ENCODE peak calls at places on chromosomes 11 and 22, in eight cellular contexts. X, L, M, E, I, A, V and N are unnamed samples. For H3K4me1, the result is how much of the 10 kb centered on the place peaks cover.

GRCh38 chr11:34810107-34810562 is 106.0 kb downstream of the APIP start:
- DNase-seq in X (no peak), L (no peak), M (no peak), E (no peak), I (no peak), A (no peak), V (no peak), N (no peak)

GRCh38 chr11:14125529-14125928 is 163.0 kb downstream of the SPON1 start:
- DNase-seq in X (no peak), L (no peak), M (no peak), E (no peak), I (no peak), A (no peak), V (no peak), N (no peak)

GRCh38 chr11:14029971-14030531 is 67.5 kb downstream of the SPON1 start:
- DNase-seq in X (no peak), L (peak), M (no peak), E (peak), I (peak), A (no peak), V (peak), N (peak)

GRCh38 chr22:32686354-32686753 is 115.2 kb upstream of the TIMP3 start:
- DNase-seq in X (no peak), L (no peak), M (no peak), E (no peak), I (no peak), A (no peak), V (no peak), N (no peak)

GRCh38 chr11:70737816-70738630 is 339.7 kb downstream of the CTTN start:
- DNase-seq in X (no peak), L (no peak), M (no peak), E (no peak), I (no peak), A (no peak), V (no peak), N (peak)

GRCh38 chr11:5719703-5720495 is 16.3 kb upstream of the OR56B1 start:
- DNase-seq in X (no peak), L (no peak), M (no peak), E (no peak), I (no peak), A (no peak), V (no peak), N (no peak)

GRCh38 chr22:35072939-35073338 is 7.0 kb downstream of the ISX start:
- DNase-seq in X (no peak), L (no peak), M (no peak), E (peak), I (no peak), A (no peak), V (no peak), N (no peak)

GRCh38 chr11:117199061-117199915 is at the start of gene TAGLN:
- DNase-seq in X (no peak), L (peak), M (no peak), E (peak), I (peak), A (no peak), V (peak), N (peak)

GRCh38 chr22:22156716-22157499 is 87.7 kb upstream of the VPREB1 start:
- DNase-seq in X (peak), L (peak), M (peak), E (peak), I (no peak), A (peak), V (peak), N (no peak)

GRCh38 chr11:46541593-46542371 is 52.0 kb downstream of the AMBRA1 start:
- DNase-seq in X (no peak), L (peak), M (no peak), E (no peak), I (no peak), A (no peak), V (peak), N (no peak)

GRCh38 chr11:3683039-3683438 is 11.9 kb upstream of the CHRNA10 start:
- DNase-seq in X (no peak), L (no peak), M (no peak), E (no peak), I (no peak), A (no peak), V (no peak), N (no peak)

GRCh38 chr22:22748297-22748743 is 103.9 kb downstream of the GGTLC2 start:
- DNase-seq in X (no peak), L (peak), M (no peak), E (peak), I (peak), A (peak), V (peak), N (no peak)

GRCh38 chr11:28585007-28585406 is 476.8 kb downstream of the METTL15 start:
- DNase-seq in X (no peak), L (no peak), M (no peak), E (no peak), I (no peak), A (no peak), V (no peak), N (no peak)

GRCh38 chr11:27395556-27396258 is 32.7 kb upstream of the CCDC34 start:
- DNase-seq in X (no peak), L (peak), M (peak), E (peak), I (no peak), A (no peak), V (no peak), N (no peak)

GRCh38 chr11:86538223-86538548 is 134.2 kb downstream of the ME3 start:
- DNase-seq in X (no peak), L (no peak), M (no peak), E (no peak), I (no peak), A (no peak), V (no peak), N (no peak)

GRCh38 chr11:130427581-130428211 is 713 bp downstream of the ADAMTS8 start:
- DNase-seq in X (no peak), L (no peak), M (no peak), E (peak), I (no peak), A (no peak), V (no peak), N (peak)

GRCh38 chr11:123797065-123797940 is 8.8 kb downstream of the OR6M1 start:
- DNase-seq in X (no peak), L (no peak), M (no peak), E (peak), I (no peak), A (no peak), V (peak), N (no peak)

GRCh38 chr11:270451-271208 is 7.6 kb upstream of the NLRP6 start:
- DNase-seq in X (no peak), L (no peak), M (no peak), E (peak), I (no peak), A (no peak), V (peak), N (no peak)

GRCh38 chr11:75795276-75796090 is 19.5 kb upstream of the UVRAG start:
- DNase-seq in X (no peak), L (no peak), M (no peak), E (no peak), I (no peak), A (no peak), V (no peak), N (peak)

GRCh38 chr11:1262172-1263006 is 39.5 kb downstream of the MUC5B start:
- DNase-seq in X (peak), L (peak), M (peak), E (peak), I (peak), A (peak), V (peak), N (peak)

GRCh38 chr11:122690292-122690691 is 34.8 kb downstream of the UBASH3B start:
- DNase-seq in X (no peak), L (no peak), M (no peak), E (no peak), I (no peak), A (no peak), V (no peak), N (no peak)

GRCh38 chr11:31798057-31799035 is 12.8 kb downstream of the PAX6 start:
- DNase-seq in X (no peak), L (no peak), M (no peak), E (no peak), I (no peak), A (no peak), V (no peak), N (peak)

GRCh38 chr11:111162306-111162705 is 83.2 kb upstream of the POU2AF2 start:
- DNase-seq in X (no peak), L (no peak), M (no peak), E (no peak), I (no peak), A (no peak), V (no peak), N (no peak)

GRCh38 chr22:25403752-25404471 is 160.6 kb upstream of the GRK3 start:
- DNase-seq in X (no peak), L (no peak), M (no peak), E (peak), I (no peak), A (no peak), V (no peak), N (no peak)

GRCh38 chr11:61126266-61126665 is 24.0 kb downstream of the CD5 start:
- DNase-seq in X (no peak), L (no peak), M (no peak), E (no peak), I (peak), A (no peak), V (peak), N (no peak)

GRCh38 chr11:10473371-10473770 is 18.3 kb downstream of the AMPD3 start:
- DNase-seq in X (no peak), L (no peak), M (no peak), E (no peak), I (no peak), A (no peak), V (no peak), N (no peak)

GRCh38 chr11:72411623-72412532 is 22.5 kb downstream of the CLPB start:
- DNase-seq in X (no peak), L (no peak), M (no peak), E (no peak), I (no peak), A (no peak), V (peak), N (no peak)

GRCh38 chr22:46256358-46256958 is 6.4 kb upstream of the CDPF1 start:
- DNase-seq in X (no peak), L (no peak), M (no peak), E (no peak), I (no peak), A (no peak), V (no peak), N (no peak)

GRCh38 chr22:21009638-21010425 is 5.1 kb upstream of the P2RX6 start:
- DNase-seq in X (peak), L (peak), M (no peak), E (peak), I (no peak), A (peak), V (peak), N (no peak)

GRCh38 chr11:104343578-104343977 is 179.6 kb upstream of the PDGFD start:
- DNase-seq in X (no peak), L (no peak), M (peak), E (peak), I (no peak), A (no peak), V (no peak), N (no peak)

GRCh38 chr11:113131036-113131775 is 170.0 kb downstream of the NCAM1 start:
- DNase-seq in X (no peak), L (no peak), M (no peak), E (no peak), I (no peak), A (no peak), V (no peak), N (no peak)

GRCh38 chr11:104649002-104649401 is 249.3 kb downstream of the CASP12 start:
- DNase-seq in X (no peak), L (no peak), M (no peak), E (no peak), I (no peak), A (no peak), V (no peak), N (no peak)

GRCh38 chr11:18203723-18204122 is 31.1 kb downstream of the MRGPRX4 start:
- DNase-seq in X (no peak), L (no peak), M (peak), E (peak), I (no peak), A (no peak), V (no peak), N (no peak)

GRCh38 chr11:13667245-13667644 is 1.2 kb upstream of the FAR1 start:
- DNase-seq in X (no peak), L (no peak), M (no peak), E (no peak), I (no peak), A (no peak), V (no peak), N (no peak)

GRCh38 chr22:20213833-20214708 is 54.0 kb downstream of the RTN4R start:
- DNase-seq in X (no peak), L (no peak), M (no peak), E (no peak), I (no peak), A (no peak), V (no peak), N (no peak)

GRCh38 chr11:74002832-74003231 is 6.1 kb downstream of the UCP3 start:
- DNase-seq in X (no peak), L (no peak), M (no peak), E (no peak), I (no peak), A (no peak), V (no peak), N (no peak)

GRCh38 chr11:59117774-59118173 is 10.7 kb downstream of the FAM111B start:
- DNase-seq in X (no peak), L (no peak), M (no peak), E (no peak), I (no peak), A (no peak), V (no peak), N (no peak)

GRCh38 chr22:50507421-50507990 is at the start of gene LMF2:
- DNase-seq in X (peak), L (peak), M (peak), E (no peak), I (peak), A (peak), V (peak), N (peak)

DNA sequence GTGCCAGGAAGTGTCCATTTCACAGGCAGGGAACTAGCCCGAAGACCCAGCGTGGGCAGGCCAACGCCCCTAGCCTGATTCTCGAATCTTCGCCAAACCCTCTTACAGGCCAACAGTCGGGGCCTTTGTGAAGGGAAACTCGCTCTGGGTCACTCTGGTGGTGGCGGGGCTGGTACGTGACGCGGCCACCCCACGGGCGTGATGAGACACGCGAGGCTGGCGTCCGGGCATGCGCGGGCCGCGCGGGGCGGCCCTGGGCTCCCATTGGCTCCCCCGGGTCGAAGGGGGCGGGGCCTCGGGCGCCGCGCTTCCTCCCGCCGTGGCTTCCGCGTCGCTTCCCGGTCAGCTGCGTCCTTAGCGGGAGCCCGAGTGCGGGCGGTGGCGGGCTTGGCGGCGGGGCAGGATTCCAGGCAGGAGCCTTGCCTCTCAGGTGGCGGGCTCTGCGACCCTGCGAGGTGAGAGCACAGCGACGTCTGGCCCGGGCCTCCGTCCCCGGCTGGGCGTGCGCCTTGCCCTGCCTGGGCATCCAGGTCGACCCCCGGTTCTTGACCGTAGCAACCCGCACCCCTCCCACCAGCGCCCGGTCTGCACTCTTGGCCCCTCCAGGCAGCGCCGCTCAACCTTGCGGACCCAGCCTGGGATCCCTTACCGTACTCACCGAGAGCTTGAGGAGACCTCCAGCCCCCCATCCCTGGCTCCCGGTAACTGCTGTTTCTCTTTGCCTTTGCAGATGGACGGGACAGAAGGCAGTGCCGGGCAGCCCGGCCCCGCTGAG is at the start of gene FRMD8:
- DNase-seq in X (peak), L (peak), M (peak), E (peak), I (peak), A (peak), V (peak), N (peak)
- H3K4me1 ChIP-seq in X (half or more), L (half or more), M (half or more), E (half or more), I (under half), A (half or more), V (half or more), N (under half)

DNA sequence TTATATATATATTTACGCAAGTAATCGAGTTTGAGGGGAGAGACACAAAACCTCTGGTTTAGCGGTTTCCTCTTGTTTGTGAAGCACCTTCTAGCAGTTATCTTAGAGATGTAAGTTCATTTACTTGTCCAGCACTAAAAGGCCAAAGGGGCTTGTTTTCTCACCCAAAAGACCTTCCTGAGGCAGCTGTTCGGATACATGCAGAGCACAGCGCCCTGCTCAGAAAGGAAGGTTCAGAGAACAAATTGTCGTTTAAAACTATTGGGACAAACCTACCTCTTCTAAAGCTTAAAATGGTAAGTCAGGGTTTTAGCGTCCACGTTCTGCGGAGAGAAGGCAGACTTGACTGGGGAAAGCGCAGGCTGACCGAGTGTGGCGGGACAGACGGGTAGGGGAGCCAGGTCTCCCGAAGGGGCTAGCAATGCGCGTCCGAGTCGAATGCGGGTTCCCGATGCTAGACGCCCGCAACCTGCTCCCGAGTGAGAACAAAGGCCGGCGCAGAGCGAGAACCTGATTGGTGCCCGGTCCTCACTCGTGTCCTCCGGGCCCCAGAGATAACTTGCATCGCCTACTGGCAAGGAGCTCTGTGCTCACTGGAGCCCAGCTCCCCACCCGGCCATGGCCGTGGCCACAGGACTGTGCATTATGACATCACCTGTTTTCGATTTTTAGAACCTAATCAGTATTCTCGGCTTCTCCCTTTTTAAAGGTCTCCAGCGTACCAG is 1.0 kb upstream of the SESN3 start:
- DNase-seq in X (peak), L (peak), M (no peak), E (peak), I (peak), A (peak), V (peak), N (peak)
- H3K4me3 ChIP-seq in X (peak), L (peak), M (peak), E (peak), I (peak), A (peak), V (peak), N (peak)

DNA sequence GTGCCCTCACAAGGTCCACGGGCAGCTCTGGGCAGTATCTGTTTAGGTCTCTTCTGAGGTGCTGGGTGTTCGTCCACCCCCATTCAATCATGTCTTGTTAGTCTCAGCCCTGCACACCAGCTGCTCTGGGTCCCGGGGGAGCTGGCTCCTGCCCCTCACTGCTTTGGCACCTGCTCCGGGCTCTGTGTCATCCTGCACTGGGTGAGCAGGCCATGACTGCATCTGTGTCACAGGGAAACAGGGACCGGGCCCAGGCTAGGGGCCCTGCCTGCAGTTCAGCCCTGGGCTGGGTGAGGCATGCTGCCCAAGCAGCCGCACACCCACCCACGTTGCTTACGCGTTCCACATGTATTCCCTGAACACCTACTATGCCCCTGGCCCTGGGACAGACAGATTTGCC is 43.9 kb downstream of the ELFN2 start:
- DNase-seq in X (no peak), L (no peak), M (no peak), E (no peak), I (no peak), A (no peak), V (no peak), N (no peak)
- H3K4me1 ChIP-seq in X (under half), L (under half), M (under half), E (under half), I (under half), A (under half), V (under half), N (under half)

DNA sequence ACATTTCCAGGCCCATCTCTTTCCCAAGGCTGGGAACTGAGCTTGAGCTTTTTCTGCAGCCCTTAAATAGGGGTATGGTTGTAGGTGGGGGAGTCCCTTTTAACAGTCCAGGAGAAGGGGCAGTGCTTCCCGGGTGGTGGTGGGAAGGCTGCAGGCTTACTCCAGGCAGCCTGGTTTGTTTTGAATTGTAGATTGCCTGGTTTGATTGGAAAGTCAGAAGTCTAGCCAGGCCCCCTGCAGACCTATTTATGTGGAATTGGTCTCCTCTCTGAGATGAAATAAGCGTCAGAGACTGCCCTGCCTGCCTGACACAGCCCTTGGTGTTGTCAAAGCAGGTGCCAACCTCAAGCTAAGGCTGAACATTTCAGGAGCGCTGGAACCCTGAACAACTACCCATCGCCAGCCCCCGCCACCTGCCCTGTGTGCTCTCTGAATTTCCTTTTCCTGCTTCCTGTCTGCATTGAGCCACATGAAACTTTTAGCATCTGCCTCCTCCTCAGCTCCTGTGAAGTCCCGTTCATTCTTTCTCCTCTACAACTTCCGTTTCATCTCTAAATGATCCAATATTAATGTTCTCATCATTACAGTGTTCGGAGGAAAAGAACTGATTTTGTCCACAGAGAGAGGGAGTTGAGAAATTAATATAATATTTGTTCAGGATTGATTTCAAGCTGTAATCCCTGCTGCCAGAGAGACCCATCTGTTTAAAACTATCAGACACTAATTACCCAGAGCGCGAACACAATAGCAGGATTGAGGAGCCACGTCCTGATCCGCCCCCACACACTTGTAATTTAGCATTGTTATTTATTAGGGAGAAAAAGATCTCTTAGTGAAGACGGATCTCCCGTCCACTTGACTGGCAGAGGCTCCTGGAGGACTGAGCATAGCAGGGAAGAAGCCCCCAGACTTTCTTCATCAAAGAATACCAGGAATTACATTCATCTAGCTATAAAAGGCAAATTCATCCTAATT is 136.5 kb downstream of the TRIM29 start:
- DNase-seq in X (no peak), L (no peak), M (no peak), E (no peak), I (no peak), A (no peak), V (no peak), N (no peak)
- H3K4me3 ChIP-seq in X (no peak), L (no peak), M (no peak), E (no peak), I (no peak), A (no peak), V (no peak), N (no peak)

GRCh38 chr11:57792870-57793269 is 31.3 kb downstream of the CTNND1 start:
- DNase-seq in X (no peak), L (no peak), M (peak), E (no peak), I (no peak), A (no peak), V (no peak), N (no peak)
- H3K4me1 ChIP-seq in X (under half), L (half or more), M (half or more), E (under half), I (under half), A (under half), V (under half), N (under half)

GRCh38 chr11:96339704-96340554 is 3.1 kb downstream of the MAML2 start:
- DNase-seq in X (no peak), L (no peak), M (no peak), E (no peak), I (no peak), A (no peak), V (no peak), N (no peak)
- H3K4me3 ChIP-seq in X (peak), L (peak), M (no peak), E (peak), I (peak), A (peak), V (no peak), N (peak)